ENCODE peak calls at places on chromosome 22, in seven cellular contexts. F is cerebellar cortex; W is fibroblast of villous mesenchyme; S is glomerular endothelial cell; L is effector CD4-positive, alpha-beta T cell; K is activated CD4-positive, alpha-beta T cell treated with anti-CD3 and anti-CD28 coated beads, Interleukin-2, amount 10 ng/mL, durations not matched to agents 7 days and 5 days; U is T-cell. Y is an unnamed sample.

GRCh38 chr22:46150615-46151423 is 493 bp downstream of the PPARA start:
- DNase-seq in F (no peak), W (peak; percentile 16), S (no peak), L (peak; percentile 51), K (peak; percentile 46), U (peak; percentile 46), Y (no peak)

GRCh38 chr22:24583221-24583971 is 9.5 kb downstream of the LRRC75B start:
- DNase-seq in F (no peak), W (peak; percentile 48), S (no peak), L (no peak), K (no peak), U (no peak), Y (no peak)

GRCh38 chr22:33875316-33875715 is 45.0 kb downstream of the LARGE1 start:
- DNase-seq in F (peak; percentile 98), W (no peak), S (no peak), L (no peak), K (no peak), U (no peak), Y (peak; percentile 99)

GRCh38 chr22:24146791-24147353 is 34.4 kb upstream of the SUSD2 start:
- DNase-seq in F (no peak), W (peak; percentile 92), S (no peak), L (no peak), K (no peak), U (no peak), Y (no peak)

GRCh38 chr22:44133901-44134511 is 46.7 kb upstream of the PARVG start:
- DNase-seq in F (no peak), W (peak; percentile 33), S (no peak), L (no peak), K (no peak), U (no peak), Y (peak; percentile 3)

GRCh38 chr22:20105456-20106204 is 10.3 kb upstream of the RANBP1 start:
- DNase-seq in F (no peak), W (no peak), S (no peak), L (no peak), K (no peak), U (no peak), Y (no peak)

GRCh38 chr22:37228106-37229011 is 15.7 kb downstream of the RAC2 start:
- DNase-seq in F (no peak), W (peak; percentile 37), S (no peak), L (peak; percentile 42), K (peak; percentile 61), U (no peak), Y (no peak)

GRCh38 chr22:27670701-27671412 is 130.7 kb downstream of the MN1 start:
- DNase-seq in F (no peak), W (no peak), S (no peak), L (no peak), K (no peak), U (no peak), Y (no peak)

GRCh38 chr22:44363214-44363979 is 50.6 kb upstream of the SHISAL1 start:
- DNase-seq in F (peak; percentile 15), W (peak; percentile 98), S (peak; percentile 41), L (no peak), K (no peak), U (no peak), Y (peak; percentile 34)

GRCh38 chr22:39469681-39470461 is 13.1 kb downstream of the MGAT3 start:
- DNase-seq in F (no peak), W (no peak), S (no peak), L (no peak), K (no peak), U (no peak), Y (peak; percentile 66)

GRCh38 chr22:49398115-49398514 is 429.6 kb downstream of the BRD1 start:
- DNase-seq in F (no peak), W (no peak), S (no peak), L (no peak), K (no peak), U (no peak), Y (no peak)

GRCh38 chr22:19607198-19608113 is 83.2 kb upstream of the CLDN5 start:
- DNase-seq in F (peak; percentile 89), W (no peak), S (no peak), L (peak; percentile 20), K (peak; percentile 53), U (peak; percentile 71), Y (peak; percentile 92)

GRCh38 chr22:34851918-34852662 is 213.9 kb upstream of the ISX start:
- DNase-seq in F (no peak), W (no peak), S (no peak), L (no peak), K (no peak), U (no peak), Y (no peak)

GRCh38 chr22:35995772-35996171 is 32.9 kb downstream of the RBFOX2 start:
- DNase-seq in F (no peak), W (peak; percentile 99), S (no peak), L (no peak), K (no peak), U (no peak), Y (no peak)

GRCh38 chr22:32545801-32546200 is 71.2 kb downstream of the FBXO7 start:
- DNase-seq in F (no peak), W (peak; percentile 77), S (no peak), L (no peak), K (no peak), U (no peak), Y (no peak)

GRCh38 chr22:49929553-49929979 is 11.1 kb downstream of the CRELD2 start:
- DNase-seq in F (peak; percentile 43), W (peak; percentile 22), S (no peak), L (peak; percentile 73), K (peak; percentile 73), U (peak; percentile 61), Y (peak; percentile 46)

GRCh38 chr22:16917144-16918003 is 90.6 kb downstream of the GAB4 start:
- DNase-seq in F (peak; percentile 72), W (peak; percentile 15), S (peak; percentile 37), L (peak; percentile 7), K (peak; percentile 64), U (peak; percentile 45), Y (peak; percentile 73)

GRCh38 chr22:33838644-33839043 is 81.6 kb downstream of the LARGE1 start:
- DNase-seq in F (no peak), W (no peak), S (no peak), L (no peak), K (no peak), U (no peak), Y (no peak)

GRCh38 chr22:27393371-27393770 is 408.2 kb downstream of the MN1 start:
- DNase-seq in F (no peak), W (no peak), S (no peak), L (no peak), K (no peak), U (no peak), Y (no peak)

GRCh38 chr22:38490915-38491314 is 15.2 kb downstream of the DDX17 start:
- DNase-seq in F (no peak), W (peak; percentile 69), S (no peak), L (no peak), K (no peak), U (no peak), Y (no peak)

GRCh38 chr22:42720263-42721044 is at the start of gene A4GALT:
- DNase-seq in F (no peak), W (no peak), S (no peak), L (no peak), K (peak; percentile 8), U (no peak), Y (no peak)

GRCh38 chr22:31623634-31624312 is 38.2 kb downstream of the PISD start:
- DNase-seq in F (no peak), W (no peak), S (no peak), L (no peak), K (no peak), U (no peak), Y (peak; percentile 60)

GRCh38 chr22:37317698-37318210 is 35.4 kb downstream of the CYTH4 start:
- DNase-seq in F (no peak), W (no peak), S (no peak), L (no peak), K (no peak), U (no peak), Y (no peak)

GRCh38 chr22:38205261-38206128 is 3.7 kb downstream of the MAFF start:
- DNase-seq in F (no peak), W (peak; percentile 60), S (no peak), L (no peak), K (no peak), U (no peak), Y (no peak)

GRCh38 chr22:47225931-47226633 is 463.6 kb downstream of the TBC1D22A start:
- DNase-seq in F (no peak), W (no peak), S (no peak), L (no peak), K (no peak), U (no peak), Y (no peak)

GRCh38 chr22:45185718-45186511 is 22.2 kb downstream of the NUP50 start:
- DNase-seq in F (no peak), W (no peak), S (no peak), L (no peak), K (no peak), U (no peak), Y (no peak)

GRCh38 chr22:19042285-19043110 is 79.7 kb downstream of the DGCR2 start:
- DNase-seq in F (no peak), W (no peak), S (no peak), L (no peak), K (no peak), U (no peak), Y (no peak)

GRCh38 chr22:45344339-45344738 is 34.6 kb downstream of the FAM118A start:
- DNase-seq in F (peak; percentile 38), W (peak; percentile 23), S (no peak), L (no peak), K (no peak), U (no peak), Y (peak; percentile 18)

GRCh38 chr22:44309137-44309536 is 3.6 kb downstream of the SHISAL1 start:
- DNase-seq in F (no peak), W (peak; percentile 94), S (no peak), L (no peak), K (no peak), U (no peak), Y (no peak)

GRCh38 chr22:36194971-36195370 is 6.6 kb downstream of the APOL4 start:
- DNase-seq in F (peak; percentile 85), W (peak; percentile 82), S (no peak), L (no peak), K (peak; percentile 61), U (peak; percentile 22), Y (peak; percentile 82)

GRCh38 chr22:37245740-37246139 is 1.7 kb upstream of the RAC2 start:
- DNase-seq in F (no peak), W (no peak), S (no peak), L (no peak), K (no peak), U (no peak), Y (no peak)

GRCh38 chr22:42433754-42434153 is 1.6 kb upstream of the NFAM1 start:
- DNase-seq in F (peak; percentile 30), W (no peak), S (no peak), L (no peak), K (no peak), U (no peak), Y (peak; percentile 39)

GRCh38 chr22:22168190-22168940 is 76.2 kb upstream of the VPREB1 start:
- DNase-seq in F (no peak), W (peak; percentile 39), S (no peak), L (no peak), K (no peak), U (no peak), Y (no peak)

GRCh38 chr22:36678477-36678876 is 25.1 kb downstream of the CACNG2 start:
- DNase-seq in F (no peak), W (no peak), S (no peak), L (no peak), K (no peak), U (no peak), Y (no peak)

GRCh38 chr22:28395920-28396447 is 283.7 kb downstream of the TTC28 start:
- DNase-seq in F (no peak), W (peak; percentile 46), S (no peak), L (no peak), K (no peak), U (no peak), Y (no peak)

GRCh38 chr22:29870574-29870973 is 12.4 kb upstream of the MTMR3 start:
- DNase-seq in F (no peak), W (no peak), S (no peak), L (no peak), K (peak; percentile 24), U (no peak), Y (no peak)

GRCh38 chr22:46052331-46052771 is 75.4 kb upstream of the WNT7B start:
- DNase-seq in F (peak; percentile 22), W (no peak), S (no peak), L (no peak), K (no peak), U (no peak), Y (peak; percentile 33)

Y was measured in G401.